ENCODE peak calls at places on chromosome 4, in seven cellular contexts. U is RWPE1, X is GM12865, N is dorsolateral prefrontal cortex, H is epithelial cell of esophagus, M is mesothelial cell of epicardium, S is neural crest cell. Y is an unnamed sample.

GRCh38 chr4:47741200-47741599 is 96.7 kb downstream of the CORIN start:
- DNase-seq in U (no peak), X (no peak), N (no peak), H (peak), M (no peak), S (no peak), Y (no peak)

GRCh38 chr4:70518716-70519115 is 347 bp downstream of the AMTN start:
- DNase-seq in U (no peak), X (no peak), N (no peak), H (peak), M (no peak), S (no peak), Y (no peak)

GRCh38 chr4:77163636-77164035 is 6.6 kb downstream of the CCNG2 start:
- DNase-seq in U (no peak), X (no peak), N (no peak), H (no peak), M (no peak), S (no peak), Y (no peak)

GRCh38 chr4:164097119-164097518 is 602.6 kb downstream of the TMA16 start:
- DNase-seq in U (no peak), X (no peak), N (no peak), H (no peak), M (no peak), S (no peak), Y (no peak)

GRCh38 chr4:140238353-140239041 is 84.5 kb upstream of the MAML3 start:
- DNase-seq in U (peak), X (no peak), N (peak), H (peak), M (no peak), S (peak), Y (no peak)

GRCh38 chr4:16264798-16265197 is 38.5 kb upstream of the TAPT1 start:
- DNase-seq in U (peak), X (peak), N (no peak), H (peak), M (no peak), S (no peak), Y (no peak)

GRCh38 chr4:86918539-86919072 is 16.2 kb upstream of the AFF1 start:
- DNase-seq in U (no peak), X (no peak), N (no peak), H (peak), M (no peak), S (no peak), Y (no peak)

GRCh38 chr4:166012129-166013078 is 139.4 kb downstream of the TLL1 start:
- DNase-seq in U (peak), X (no peak), N (no peak), H (peak), M (no peak), S (no peak), Y (no peak)

GRCh38 chr4:113945906-113946305 is 33.5 kb downstream of the ARSJ start:
- DNase-seq in U (no peak), X (no peak), N (no peak), H (no peak), M (no peak), S (no peak), Y (no peak)

GRCh38 chr4:93897559-93897958 is 69.0 kb downstream of the ATOH1 start:
- DNase-seq in U (peak), X (peak), N (no peak), H (peak), M (no peak), S (no peak), Y (no peak)

GRCh38 chr4:5338511-5338910 is 287.2 kb downstream of the STK32B start:
- DNase-seq in U (no peak), X (no peak), N (no peak), H (no peak), M (no peak), S (no peak), Y (no peak)

GRCh38 chr4:38499101-38499500 is 164.9 kb upstream of the KLF3 start:
- DNase-seq in U (no peak), X (no peak), N (no peak), H (no peak), M (no peak), S (no peak), Y (no peak)

DNA sequence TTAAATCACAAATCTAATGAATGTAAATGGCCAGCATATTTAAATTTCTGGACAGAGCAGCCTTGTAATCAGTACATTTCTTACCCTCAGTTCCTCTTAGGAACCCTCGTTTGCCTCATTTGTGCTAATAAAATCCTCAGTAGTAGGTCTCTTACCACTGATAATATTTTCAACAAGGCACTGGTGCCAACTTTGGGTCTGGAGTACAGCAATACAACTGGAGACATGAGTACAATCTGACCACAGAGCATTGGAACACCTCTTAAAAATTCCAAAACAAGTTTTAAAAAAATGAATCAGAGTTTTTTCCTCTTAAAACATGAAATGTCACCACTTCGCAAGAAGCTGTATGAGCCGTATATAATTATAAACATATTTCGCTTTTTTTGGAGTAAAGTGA is 211.1 kb downstream of the CPEB2 start:
- DNase-seq in U (no peak), X (no peak), N (no peak), H (no peak), M (no peak), S (no peak), Y (no peak)
- TF ChIP-seq CTCF in U (no peak), X (no peak), N (no peak), H (no peak), M (no peak), S (no peak), Y (no peak)

GRCh38 chr4:61210186-61210939 is 10.2 kb downstream of the ADGRL3 start:
- DNase-seq in U (no peak), X (no peak), N (peak), H (peak), M (no peak), S (peak), Y (no peak)

GRCh38 chr4:61211781-61212180 is 11.7 kb downstream of the ADGRL3 start:
- DNase-seq in U (no peak), X (no peak), N (no peak), H (no peak), M (no peak), S (no peak), Y (no peak)

GRCh38 chr4:61220556-61220955 is 20.4 kb downstream of the ADGRL3 start:
- DNase-seq in U (no peak), X (no peak), N (no peak), H (no peak), M (no peak), S (no peak), Y (no peak)

GRCh38 chr4:61212788-61213187 is 12.7 kb downstream of the ADGRL3 start:
- DNase-seq in U (no peak), X (no peak), N (no peak), H (no peak), M (no peak), S (no peak), Y (no peak)

GRCh38 chr4:61214680-61215079 is 14.6 kb downstream of the ADGRL3 start:
- DNase-seq in U (no peak), X (no peak), N (no peak), H (peak), M (no peak), S (no peak), Y (no peak)
- TF ChIP-seq CTCF in U (no peak), X (no peak), N (no peak), H (no peak), M (no peak), S (no peak), Y (no peak)

GRCh38 chr4:67332627-67333026 is 212.7 kb downstream of the CENPC start:
- DNase-seq in U (peak), X (peak), N (no peak), H (peak), M (no peak), S (peak), Y (peak)
- TF ChIP-seq CTCF in U (no peak), X (peak), N (no peak), H (peak), M (peak), S (peak), Y (peak)

GRCh38 chr4:175891863-175892262 is 79.8 kb upstream of the GPM6A start:
- DNase-seq in U (no peak), X (peak), N (no peak), H (peak), M (no peak), S (no peak), Y (no peak)
- TF ChIP-seq CTCF in U (peak), X (peak), N (peak), H (no peak), M (no peak), S (peak), Y (peak)

GRCh38 chr4:40838742-40839141 is 89.0 kb downstream of the NSUN7 start:
- DNase-seq in U (no peak), X (no peak), N (no peak), H (no peak), M (no peak), S (no peak), Y (no peak)
- TF ChIP-seq CTCF in U (no peak), X (peak), N (no peak), H (peak), M (no peak), S (peak), Y (no peak)

DNA sequence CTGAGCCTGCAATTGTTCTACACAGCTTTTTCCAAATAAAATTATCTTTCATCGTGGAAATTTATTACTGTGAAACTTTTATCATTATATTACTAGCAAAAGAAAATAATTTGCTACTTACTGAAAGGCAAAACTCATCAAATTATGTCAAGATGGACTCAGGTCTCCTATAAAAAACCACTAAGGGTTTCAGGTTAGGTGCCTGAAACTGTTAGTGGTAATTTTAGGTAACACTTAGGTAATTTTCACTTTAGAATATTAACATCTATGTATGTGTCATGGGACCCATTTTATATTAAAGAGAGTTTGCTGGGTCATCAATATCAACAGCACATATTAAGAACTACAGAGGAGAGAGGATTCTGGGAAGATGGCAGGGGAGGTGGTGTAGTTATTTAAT is 651.5 kb downstream of the CENPC start:
- DNase-seq in U (no peak), X (no peak), N (no peak), H (no peak), M (no peak), S (no peak), Y (no peak)
- TF ChIP-seq CTCF in U (no peak), X (no peak), N (no peak), H (no peak), M (no peak), S (no peak), Y (no peak)

GRCh38 chr4:26320453-26321325 is at the start of gene RBPJ:
- DNase-seq in U (peak), X (peak), N (peak), H (peak), M (peak), S (peak), Y (peak)

GRCh38 chr4:26319467-26320158 is 1.2 kb upstream of the RBPJ start:
- DNase-seq in U (peak), X (peak), N (peak), H (peak), M (peak), S (peak), Y (peak)

GRCh38 chr4:26321326-26322276 is 787 bp downstream of the RBPJ start:
- DNase-seq in U (peak), X (peak), N (peak), H (no peak), M (no peak), S (peak), Y (peak)

GRCh38 chr4:26322349-26322748 is 1.5 kb downstream of the RBPJ start:
- DNase-seq in U (no peak), X (no peak), N (no peak), H (no peak), M (no peak), S (no peak), Y (no peak)

GRCh38 chr4:26320159-26320452 is 708 bp upstream of the RBPJ start:
- DNase-seq in U (no peak), X (peak), N (no peak), H (no peak), M (no peak), S (no peak), Y (no peak)
- TF ChIP-seq CTCF in U (no peak), X (no peak), N (no peak), H (no peak), M (no peak), S (no peak), Y (no peak)